ENCODE peak calls at places on chromosomes 6 and 20, in five cellular contexts. S is A549, M is GM12878, J is HepG2, Y is K562. P is an unnamed sample.

GRCh38 chr6:152401978-152402377 is 235.2 kb downstream of the SYNE1 start:
- DNase-seq in J (no peak), M (no peak), Y (no peak), S (peak), P (no peak)

GRCh38 chr6:53179961-53180651 is 31.5 kb upstream of the GCM1 start:
- DNase-seq in J (no peak), S (no peak), Y (no peak), M (no peak), P (no peak)

GRCh38 chr6:30678964-30679726 is 6.3 kb upstream of the DHX16 start:
- DNase-seq in M (no peak), S (peak), J (peak), Y (peak), P (peak)

GRCh38 chr20:37821691-37822655 is 81.0 kb upstream of the VSTM2L start:
- DNase-seq in S (no peak), Y (no peak), M (no peak), J (no peak), P (no peak)

GRCh38 chr6:27688014-27688586 is 215.2 kb upstream of the ZNF184 start:
- DNase-seq in Y (peak), S (peak), J (peak), M (peak), P (peak)

GRCh38 chr6:56349196-56349595 is 101.8 kb upstream of the COL21A1 start:
- DNase-seq in M (no peak), S (no peak), Y (no peak), J (no peak), P (no peak)

GRCh38 chr6:43171284-43172126 is 436 bp downstream of the SRF start:
- DNase-seq in S (no peak), Y (no peak), J (no peak), M (no peak), P (no peak)

GRCh38 chr6:15242937-15243614 is 2.8 kb upstream of the JARID2 start:
- DNase-seq in M (no peak), Y (no peak), S (no peak), J (no peak), P (peak)

GRCh38 chr6:167760979-167761793 is 65.5 kb upstream of the AFDN start:
- DNase-seq in S (no peak), M (no peak), Y (no peak), J (peak), P (no peak)

GRCh38 chr6:29967379-29968010 is 25.2 kb downstream of the HLA-A start:
- DNase-seq in Y (peak), M (peak), S (no peak), J (peak), P (no peak)

GRCh38 chr20:5544702-5545101 is 205.5 kb upstream of the SHLD1 start:
- DNase-seq in S (no peak), J (no peak), Y (no peak), M (no peak), P (no peak)

GRCh38 chr6:138521800-138522199 is 22.5 kb upstream of the NHSL1 start:
- DNase-seq in J (no peak), Y (no peak), S (no peak), M (no peak), P (no peak)

GRCh38 chr6:152054441-152054840 is 247.0 kb downstream of the ESR1 start:
- DNase-seq in S (peak), Y (no peak), J (peak), M (no peak), P (no peak)

GRCh38 chr6:106702451-106703110 is 73.2 kb downstream of the QRSL1 start:
- DNase-seq in J (peak), Y (no peak), S (no peak), M (peak), P (no peak)

GRCh38 chr6:693737-694038 is 749 bp upstream of the EXOC2 start:
- DNase-seq in Y (no peak), S (no peak), J (no peak), M (no peak), P (no peak)

GRCh38 chr6:142846883-142847287 is 98.1 kb downstream of the HIVEP2 start:
- DNase-seq in Y (no peak), M (no peak), S (peak), J (peak), P (no peak)

GRCh38 chr6:76633259-76633658 is 560.8 kb upstream of the IMPG1 start:
- DNase-seq in M (no peak), S (no peak), Y (no peak), J (no peak), P (peak)
- TF ChIP-seq CTCF in M (no peak), S (no peak), Y (no peak), J (no peak), P (peak)

GRCh38 chr20:17758010-17758409 is 58.2 kb downstream of the BANF2 start:
- DNase-seq in Y (no peak), M (no peak), J (no peak), S (no peak), P (no peak)

GRCh38 chr20:17757496-17757895 is 57.7 kb downstream of the BANF2 start:
- DNase-seq in Y (no peak), M (no peak), J (no peak), S (no peak), P (no peak)

GRCh38 chr20:17758512-17758911 is 58.7 kb downstream of the BANF2 start:
- DNase-seq in J (no peak), S (no peak), M (no peak), Y (no peak), P (no peak)

GRCh38 chr20:17759449-17759848 is 59.7 kb downstream of the BANF2 start:
- DNase-seq in M (no peak), J (no peak), Y (no peak), S (no peak), P (no peak)

DNA sequence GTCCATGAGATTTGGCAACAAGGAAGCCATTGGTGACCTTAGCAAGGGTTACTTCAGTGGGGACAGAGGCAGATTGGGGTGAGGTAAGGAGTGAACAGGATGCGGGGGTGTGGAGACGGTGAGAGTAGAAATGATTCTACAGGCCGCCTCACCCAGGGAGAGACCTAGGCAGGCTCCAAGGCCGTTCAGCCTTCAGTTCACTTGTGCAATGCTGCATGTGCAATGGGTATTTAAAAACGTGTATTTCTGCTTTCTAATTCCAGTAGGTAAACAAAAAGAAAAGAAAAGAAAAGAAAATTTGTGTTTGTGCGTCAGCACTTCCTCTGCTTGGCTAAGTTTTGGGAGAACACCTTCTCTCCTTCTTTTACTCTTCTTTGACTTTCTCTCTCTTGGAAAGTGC is 56.8 kb downstream of the BANF2 start:
- DNase-seq in Y (no peak), M (no peak), S (no peak), J (no peak), P (no peak)
- TF ChIP-seq JUNB in Y (no peak), M (no peak), S (no peak), J (no peak), P (no peak)

DNA sequence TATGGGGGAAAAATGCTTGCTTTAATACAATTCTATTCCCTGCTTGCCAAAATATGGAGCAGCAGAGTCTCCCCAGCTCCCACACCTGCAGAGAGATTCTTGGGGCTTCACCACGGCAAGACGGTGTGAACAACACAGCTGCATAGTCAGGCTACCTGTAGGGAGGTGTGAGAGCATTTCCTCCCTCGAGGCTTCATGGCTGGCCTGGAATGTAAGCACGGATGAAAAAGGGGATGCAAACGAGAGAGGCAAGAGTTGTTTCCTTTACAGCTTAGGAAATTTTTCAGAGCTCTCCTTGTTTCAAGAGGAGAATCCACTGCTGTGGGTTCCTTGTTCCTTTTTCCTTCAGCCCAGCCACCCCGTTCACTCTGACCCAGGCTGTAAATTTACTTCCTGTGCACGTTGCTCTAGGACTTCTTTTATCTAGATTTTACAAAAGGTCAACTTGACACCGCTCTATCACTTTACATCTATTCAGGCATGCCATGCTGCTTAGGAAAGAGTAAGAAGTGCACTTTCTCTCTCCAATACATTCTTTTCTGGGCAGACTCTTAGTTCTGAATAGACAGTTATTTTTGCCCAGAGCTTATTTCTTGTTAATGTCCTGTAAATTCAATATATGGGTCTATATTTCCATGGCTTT is 197.1 kb downstream of the KHDC1L start:
- DNase-seq in Y (no peak), S (no peak), M (no peak), J (no peak), P (peak)
- TF ChIP-seq CTCF in Y (no peak), S (no peak), M (no peak), J (no peak), P (no peak)

GRCh38 chr6:159977242-159978214 is 8.6 kb downstream of the IGF2R start:
- DNase-seq in M (no peak), J (no peak), Y (no peak), S (no peak), P (no peak)
- TF ChIP-seq JUNB in M (no peak), J (no peak), Y (no peak), S (no peak), P (no peak)

GRCh38 chr20:3353646-3354045 is 53.8 kb downstream of the DNAAF9 start:
- DNase-seq in M (no peak), S (no peak), Y (no peak), J (no peak), P (no peak)

GRCh38 chr20:3354247-3354646 is 53.2 kb downstream of the DNAAF9 start:
- DNase-seq in Y (no peak), S (no peak), M (no peak), J (no peak), P (no peak)

GRCh38 chr20:3364323-3365013 is 43.0 kb downstream of the DNAAF9 start:
- DNase-seq in S (no peak), Y (no peak), J (no peak), M (no peak), P (no peak)

GRCh38 chr20:3360752-3361151 is 46.7 kb downstream of the DNAAF9 start:
- DNase-seq in M (no peak), J (no peak), S (no peak), Y (no peak), P (no peak)

GRCh38 chr20:3358676-3359340 is 48.7 kb downstream of the DNAAF9 start:
- DNase-seq in J (peak), S (no peak), M (no peak), Y (no peak), P (peak)
- TF ChIP-seq CTCF in J (peak), S (no peak), M (no peak), Y (peak), P (peak)

GRCh38 chr20:47878601-47879004 is 93.3 kb upstream of the SULF2 start:
- DNase-seq in J (no peak), M (no peak), Y (no peak), S (no peak), P (no peak)
- TF ChIP-seq JUNB in J (no peak), M (no peak), Y (no peak), S (no peak), P (no peak)

DNA sequence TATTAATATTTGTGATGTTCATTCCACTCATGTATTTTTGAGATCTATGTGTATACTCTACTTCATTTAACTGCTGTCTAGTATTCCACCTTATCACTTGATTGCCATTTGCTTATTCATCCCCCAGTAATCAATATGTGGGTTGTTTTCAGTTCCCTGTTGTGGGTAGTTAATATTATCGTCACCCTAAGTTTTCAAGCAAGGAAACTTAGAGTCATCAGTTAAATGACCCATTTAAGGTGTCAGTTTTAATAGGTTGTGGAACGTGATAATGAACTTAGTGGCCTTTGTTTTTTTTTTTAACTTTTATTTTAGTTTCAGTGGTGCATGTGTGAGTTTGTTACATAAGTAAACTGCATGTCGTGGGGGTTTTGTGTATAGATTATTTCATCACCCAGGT is 90.3 kb downstream of the SLC24A3 start:
- DNase-seq in J (no peak), Y (no peak), S (no peak), M (no peak), P (no peak)
- TF ChIP-seq CTCF in J (no peak), Y (no peak), S (no peak), M (no peak), P (no peak)

DNA sequence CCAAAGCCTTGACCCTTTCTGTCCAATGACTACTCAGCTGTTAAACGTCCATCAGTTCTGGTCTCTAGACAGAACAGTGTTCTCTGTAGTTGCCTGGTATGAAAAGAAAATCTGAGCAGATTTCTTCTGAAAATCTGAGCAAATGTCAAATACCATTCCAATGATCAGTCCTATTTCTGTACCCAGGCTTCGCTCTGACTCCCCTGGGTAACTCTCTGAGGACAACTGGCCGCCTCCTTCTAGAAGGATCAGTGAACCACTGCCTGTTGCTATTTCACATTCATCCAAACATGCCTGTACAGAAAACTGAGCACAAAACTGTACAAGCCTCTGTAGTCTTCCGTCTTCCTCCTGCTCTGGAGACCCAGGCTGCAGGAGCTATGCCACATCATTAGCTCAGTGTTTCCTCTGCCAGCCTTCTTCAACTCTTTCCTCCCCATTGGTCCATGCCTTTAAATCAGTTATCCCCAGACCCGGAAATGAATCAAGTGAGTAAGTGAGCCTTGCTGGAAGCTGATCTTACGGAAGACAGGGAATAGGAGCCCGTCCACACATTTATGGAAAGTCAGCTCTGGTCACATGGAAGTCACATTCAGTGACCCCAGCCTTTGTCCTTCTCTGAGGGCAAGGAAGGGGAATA is 63.3 kb downstream of the DAAM2 start:
- DNase-seq in Y (no peak), S (no peak), M (no peak), J (no peak), P (no peak)
- TF ChIP-seq JUNB in Y (no peak), S (no peak), M (no peak), J (no peak), P (no peak)

GRCh38 chr6:62150048-62150663 is 135.9 kb downstream of the KHDRBS2 start:
- DNase-seq in Y (peak), J (peak), S (peak), M (no peak), P (peak)
- TF ChIP-seq CTCF in Y (peak), J (peak), S (peak), M (peak), P (peak)